ENCODE peak calls at places on chromosomes 4 and X, in seven cellular contexts. M is RWPE2, J is psoas muscle, C is neural crest cell, T is lower lobe of right lung, X is mammary epithelial cell, Z is A549. G is an unnamed sample.

GRCh38 chrX:21487832-21488231 is 113.6 kb downstream of the CNKSR2 start:
- DNase-seq in C (no peak), X (peak; percentile 64), T (no peak), Z (peak; percentile 22), M (no peak), J (no peak), G (no peak)

GRCh38 chrX:42825201-42825600 is 47.2 kb upstream of the PPP1R2C start:
- DNase-seq in C (no peak), M (no peak), X (no peak), J (no peak), Z (no peak), T (no peak), G (peak; percentile 0)

GRCh38 chr4:183588169-183588675 is 70.8 kb downstream of the RWDD4 start:
- DNase-seq in C (no peak), Z (no peak), J (peak; percentile 74), X (no peak), T (no peak), M (no peak), G (no peak)

GRCh38 chr4:159131564-159131963 is 28.7 kb downstream of the RAPGEF2 start:
- DNase-seq in X (no peak), M (no peak), T (no peak), Z (no peak), J (no peak), C (no peak), G (no peak)

GRCh38 chr4:148203056-148203898 is 238.9 kb downstream of the NR3C2 start:
- DNase-seq in T (no peak), J (no peak), C (no peak), Z (no peak), M (no peak), X (no peak), G (no peak)

GRCh38 chr4:181807771-181808170 is 435.4 kb upstream of the TENM3 start:
- DNase-seq in X (no peak), T (no peak), Z (no peak), J (no peak), C (no peak), M (no peak), G (no peak)

GRCh38 chr4:138305055-138305454 is 62.9 kb upstream of the SLC7A11 start:
- DNase-seq in X (no peak), T (no peak), C (no peak), M (no peak), J (no peak), Z (no peak), G (no peak)

GRCh38 chrX:110284159-110284558 is 33.7 kb downstream of the AMMECR1 start:
- DNase-seq in T (no peak), C (no peak), Z (peak; percentile 58), X (peak; percentile 79), M (no peak), J (no peak), G (no peak)

GRCh38 chr4:85733798-85734197 is 258.8 kb downstream of the ARHGAP24 start:
- DNase-seq in T (no peak), X (no peak), C (no peak), Z (no peak), M (no peak), J (no peak), G (no peak)

GRCh38 chr4:4610672-4611071 is 68.8 kb upstream of the STX18 start:
- DNase-seq in X (no peak), T (no peak), M (no peak), Z (no peak), C (no peak), J (no peak), G (no peak)

GRCh38 chr4:31246856-31247255 is 526.7 kb downstream of the PCDH7 start:
- DNase-seq in Z (no peak), J (no peak), M (no peak), X (peak; percentile 59), T (no peak), C (no peak), G (no peak)

GRCh38 chrX:43448688-43449087 is 207.4 kb upstream of the MAOA start:
- DNase-seq in C (no peak), Z (no peak), J (no peak), X (no peak), M (no peak), T (no peak), G (no peak)

GRCh38 chrX:134631404-134632346 is 26.6 kb downstream of the PLAC1 start:
- DNase-seq in T (no peak), Z (no peak), C (no peak), M (no peak), J (peak; percentile 59), X (no peak), G (no peak)

GRCh38 chr4:18689308-18689915 is 667.9 kb upstream of the LCORL start:
- DNase-seq in M (no peak), X (peak; percentile 28), T (no peak), C (peak; percentile 71), Z (peak; percentile 36), J (no peak), G (peak; percentile 46)

GRCh38 chr4:75997946-75998345 is 7.2 kb upstream of the SDAD1 start:
- DNase-seq in X (no peak), M (no peak), J (no peak), T (no peak), Z (no peak), C (no peak), G (no peak)

GRCh38 chrX:152988536-152989291 is 5.2 kb downstream of the PNMA5 start:
- DNase-seq in T (no peak), M (no peak), Z (no peak), C (no peak), J (no peak), X (no peak), G (no peak)

GRCh38 chr4:152256996-152257395 is 278.9 kb downstream of the FBXW7 start:
- DNase-seq in T (no peak), X (no peak), M (no peak), C (no peak), Z (no peak), J (no peak), G (no peak)

GRCh38 chrX:133307637-133308485 is 89.7 kb upstream of the TFDP3 start:
- DNase-seq in T (peak; percentile 46), C (peak; percentile 63), J (no peak), X (no peak), M (no peak), Z (no peak), G (no peak)

GRCh38 chr4:124903995-124904722 is 191.6 kb upstream of the ANKRD50 start:
- DNase-seq in M (no peak), T (no peak), Z (peak; percentile 5), C (no peak), J (peak; percentile 54), X (peak; percentile 53), G (no peak)

DNA sequence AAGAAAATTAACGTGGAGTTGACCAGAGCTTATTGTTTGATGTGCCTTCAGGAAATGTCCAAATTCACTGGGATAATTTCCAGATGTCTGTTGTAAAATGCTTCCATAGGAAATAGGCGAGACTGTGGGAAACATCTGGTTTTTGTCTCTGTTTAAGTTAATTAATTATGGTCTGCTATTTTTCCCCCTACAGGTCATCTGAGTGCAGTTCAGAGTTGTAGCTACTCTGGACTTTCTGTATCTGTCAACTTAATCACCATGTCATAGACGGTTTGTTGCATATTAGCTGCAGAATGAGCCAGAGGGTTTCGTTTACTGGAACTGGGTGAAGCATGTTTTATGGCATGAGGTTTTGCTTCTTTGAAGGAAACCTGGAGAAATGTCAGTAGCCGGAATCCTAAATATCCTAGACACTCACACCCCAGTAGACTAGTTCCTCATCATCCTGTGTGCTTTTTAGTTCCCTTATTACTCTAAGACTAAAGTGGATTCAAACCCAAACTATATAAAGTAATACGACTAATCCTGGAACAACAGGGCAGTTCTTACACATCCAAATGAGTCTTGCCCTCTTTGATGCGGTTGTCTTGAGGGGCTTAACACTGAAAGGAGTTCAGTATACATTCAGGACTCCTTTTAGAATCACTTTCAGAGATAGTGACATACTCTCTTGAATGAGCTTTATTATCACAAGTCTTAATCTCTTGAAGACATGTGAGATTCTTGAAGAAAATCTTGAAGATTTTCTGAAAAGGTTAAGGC is 62.5 kb downstream of the PPEF1 start:
- DNase-seq in T (no peak), X (no peak), J (no peak), Z (no peak), C (no peak), M (no peak), G (no peak)
- TF ChIP-seq CTCF in T (no peak), X (no peak), J (peak; percentile 15), Z (no peak), C (peak; percentile 18), M (no peak), G (peak; percentile 2)

DNA sequence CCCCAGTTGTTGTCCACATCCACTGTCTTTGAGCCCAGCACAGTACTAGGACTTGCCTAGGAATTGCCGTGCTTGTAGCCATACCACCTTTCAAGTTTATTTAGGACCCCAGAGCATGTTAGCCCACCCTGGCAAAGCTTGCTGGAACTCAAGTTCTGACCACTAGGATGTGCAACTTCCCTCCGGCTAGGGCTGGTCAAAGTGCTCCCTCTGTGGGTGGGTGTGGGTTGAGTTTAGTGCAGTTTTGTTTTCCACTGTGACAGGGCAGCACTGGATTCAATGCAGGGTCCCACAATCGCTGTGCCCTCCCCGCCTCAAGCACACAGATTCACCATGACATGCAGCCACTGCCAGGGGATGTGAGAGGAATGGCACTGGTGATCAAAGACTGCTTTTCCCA is 96.0 kb downstream of the RASGEF1B start:
- DNase-seq in Z (peak; percentile 2), M (no peak), J (no peak), T (no peak), X (no peak), C (no peak), G (no peak)
- TF ChIP-seq CTCF in Z (no peak), M (no peak), J (no peak), T (no peak), X (no peak), C (no peak), G (no peak)

DNA sequence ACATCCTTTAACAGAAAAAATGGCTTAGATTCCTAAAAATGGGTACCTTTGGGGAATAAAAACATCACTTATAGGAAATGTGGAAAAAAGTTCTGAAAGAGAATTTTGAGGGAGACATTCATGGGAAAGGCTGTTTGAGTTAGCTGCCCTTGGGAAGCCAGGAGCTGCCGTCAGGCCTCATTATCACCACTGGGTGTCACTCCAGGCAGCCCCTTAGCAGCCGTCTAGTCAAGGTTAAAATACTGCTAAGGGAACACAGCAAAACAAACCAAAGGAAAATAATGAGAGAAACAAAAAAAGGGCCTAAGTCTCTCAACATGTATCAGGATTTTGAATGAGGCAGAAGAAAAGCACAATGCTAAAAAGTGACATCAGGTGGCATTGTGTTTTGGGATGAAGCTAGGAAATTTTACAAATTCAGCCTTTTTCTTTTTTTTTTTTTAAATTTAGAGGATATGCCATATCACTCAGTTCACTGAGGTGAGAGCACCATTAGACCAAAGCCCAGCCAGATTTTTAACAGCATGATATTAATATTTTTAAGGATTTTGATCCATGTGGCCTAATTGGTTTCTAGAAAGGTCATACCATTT is 235.3 kb downstream of the GPAT3 start:
- DNase-seq in M (no peak), Z (peak; percentile 59), C (peak; percentile 31), T (peak; percentile 43), J (no peak), X (peak; percentile 25), G (peak; percentile 54)
- TF ChIP-seq CTCF in M (peak; percentile 77), Z (peak; percentile 66), C (peak; percentile 79), T (peak; percentile 53), J (peak; percentile 46), X (peak; percentile 74), G (peak; percentile 80)

GRCh38 chr4:169492436-169493163 is 119.8 kb downstream of the NEK1 start:
- DNase-seq in M (no peak), J (peak; percentile 35), X (peak; percentile 21), Z (peak; percentile 32), T (no peak), C (peak; percentile 18), G (no peak)
- TF ChIP-seq CTCF in M (peak; percentile 80), J (peak; percentile 49), X (peak; percentile 81), Z (peak; percentile 45), T (peak; percentile 65), C (peak; percentile 71), G (peak; percentile 74)